ENCODE peak calls at places on chromosomes 7 and 10, in nine cellular contexts. L, Q, R, H, K, X, O, J and D are unnamed samples.

GRCh38 chr7:151306860-151307259 is 34.8 kb upstream of the NUB1 start:
- DNase-seq in R (no peak), L (no peak), Q (no peak), J (no peak), H (no peak), K (no peak), X (no peak), O (no peak), D (no peak)

GRCh38 chr7:16422100-16422430 is 727 bp upstream of the CRPPA start:
- DNase-seq in X (no peak), J (no peak), K (no peak), H (no peak), R (no peak), O (no peak), Q (no peak), L (no peak), D (no peak)

GRCh38 chr7:2587713-2588112 is 28.9 kb downstream of the IQCE start:
- DNase-seq in H (no peak), L (no peak), O (no peak), K (no peak), R (no peak), X (no peak), Q (no peak), J (no peak), D (no peak)

GRCh38 chr7:106717997-106718871 is 57.3 kb upstream of the CCDC71L start:
- DNase-seq in H (no peak), X (peak), J (peak), L (peak), Q (no peak), R (no peak), O (no peak), K (peak), D (no peak)

GRCh38 chr10:124433461-124433860 is 14.7 kb upstream of the OAT start:
- DNase-seq in Q (no peak), O (no peak), J (no peak), X (no peak), R (no peak), K (no peak), L (no peak), H (peak), D (no peak)

GRCh38 chr7:64098-64521 is 128.3 kb upstream of the FAM20C start:
- DNase-seq in X (peak), L (peak), R (peak), Q (peak), O (no peak), J (peak), H (peak), K (no peak), D (no peak)

GRCh38 chr10:14093735-14094484 is 236.8 kb downstream of the FRMD4A start:
- DNase-seq in J (no peak), H (no peak), X (peak), Q (no peak), K (no peak), R (no peak), O (no peak), L (no peak), D (no peak)

GRCh38 chr10:62049815-62050626 is 148.5 kb downstream of the ARID5B start:
- DNase-seq in R (no peak), X (no peak), H (no peak), O (no peak), K (no peak), J (no peak), L (no peak), Q (no peak), D (no peak)

GRCh38 chr7:99010281-99010680 is 131.9 kb downstream of the TRRAP start:
- DNase-seq in L (no peak), J (no peak), X (no peak), H (no peak), O (peak), R (no peak), Q (no peak), K (no peak), D (no peak)
- TF ChIP-seq EP300 in L (no peak), J (no peak), X (no peak), H (no peak), O (no peak), R (no peak), Q (no peak), K (no peak), D (no peak)

GRCh38 chr10:129496995-129497394 is 30.0 kb downstream of the MGMT start:
- DNase-seq in K (no peak), X (no peak), H (no peak), O (no peak), Q (no peak), L (no peak), J (no peak), R (no peak), D (peak)
- TF ChIP-seq EP300 in K (no peak), X (no peak), H (no peak), O (no peak), Q (no peak), L (no peak), J (no peak), R (no peak), D (no peak)

GRCh38 chr7:12685550-12685949 is 1.9 kb upstream of the ARL4A start:
- DNase-seq in R (no peak), H (no peak), J (no peak), X (peak), O (no peak), Q (no peak), L (no peak), K (no peak), D (no peak)
- TF ChIP-seq EP300 in R (no peak), H (no peak), J (no peak), X (no peak), O (no peak), Q (no peak), L (no peak), K (no peak), D (no peak)

GRCh38 chr7:93176961-93177580 is 28.9 kb upstream of the SAMD9L start:
- DNase-seq in Q (no peak), X (no peak), J (no peak), K (no peak), R (no peak), H (no peak), O (no peak), L (no peak), D (no peak)

GRCh38 chr7:93175219-93175618 is 27.0 kb upstream of the SAMD9L start:
- DNase-seq in L (no peak), H (no peak), K (no peak), R (no peak), Q (no peak), O (no peak), J (peak), X (peak), D (no peak)

GRCh38 chr7:93172683-93173082 is 24.5 kb upstream of the SAMD9L start:
- DNase-seq in X (no peak), H (no peak), R (no peak), Q (no peak), L (no peak), J (no peak), K (no peak), O (no peak), D (no peak)

DNA sequence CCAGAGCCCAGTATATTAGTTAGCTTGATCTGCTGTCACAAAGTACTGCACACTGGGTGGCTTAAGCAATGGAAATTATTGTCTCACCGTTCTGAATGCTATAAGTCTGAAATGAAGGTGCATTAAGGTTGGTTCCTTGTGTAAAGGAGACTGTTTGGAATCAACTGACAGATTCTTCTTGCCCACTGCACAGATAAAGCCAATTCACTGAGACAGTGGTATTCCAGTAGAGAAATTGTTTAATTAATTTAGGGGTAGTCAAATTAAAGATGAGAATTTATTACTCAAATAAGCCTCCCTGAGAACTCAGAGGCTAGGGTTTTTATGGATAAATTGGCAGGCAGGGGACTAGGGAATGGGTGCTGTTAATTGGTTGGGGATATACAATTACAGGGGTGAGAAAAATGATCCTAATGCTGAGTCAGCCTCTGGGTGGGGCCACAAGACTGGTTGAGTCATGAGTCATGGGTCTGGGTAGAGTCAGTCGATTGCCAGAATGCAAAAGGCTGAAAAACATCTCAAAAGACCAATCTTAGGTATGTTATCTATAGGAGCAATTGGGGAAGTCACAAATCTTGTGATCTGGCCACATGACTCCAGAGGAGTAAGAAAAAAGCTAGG is 23.5 kb upstream of the SAMD9L start:
- DNase-seq in X (no peak), Q (no peak), H (no peak), K (no peak), R (no peak), J (no peak), L (no peak), O (no peak), D (no peak)
- TF ChIP-seq EP300 in X (no peak), Q (no peak), H (no peak), K (no peak), R (no peak), J (no peak), L (no peak), O (no peak), D (no peak)

GRCh38 chr10:97131041-97131659 is 54.6 kb downstream of the SLIT1 start:
- DNase-seq in L (no peak), X (no peak), O (no peak), H (no peak), Q (no peak), K (no peak), J (no peak), R (no peak), D (no peak)
- TF ChIP-seq EP300 in L (no peak), X (no peak), O (no peak), H (no peak), Q (no peak), K (no peak), J (no peak), R (no peak), D (no peak)

GRCh38 chr10:102342462-102342861 is 53.0 kb upstream of the NFKB2 start:
- DNase-seq in O (no peak), H (no peak), X (no peak), K (no peak), Q (no peak), R (no peak), L (no peak), J (no peak), D (no peak)

GRCh38 chr10:102344067-102344466 is 51.4 kb upstream of the NFKB2 start:
- DNase-seq in K (no peak), H (no peak), L (no peak), J (no peak), O (no peak), R (no peak), X (no peak), Q (no peak), D (no peak)

GRCh38 chr10:102342958-102343357 is 52.5 kb upstream of the NFKB2 start:
- DNase-seq in O (no peak), X (no peak), K (no peak), H (no peak), Q (no peak), L (no peak), J (no peak), R (no peak), D (no peak)

GRCh38 chr10:102335184-102335583 is 60.3 kb upstream of the NFKB2 start:
- DNase-seq in L (no peak), R (no peak), K (no peak), O (no peak), J (no peak), Q (peak), H (peak), X (no peak), D (peak)

DNA sequence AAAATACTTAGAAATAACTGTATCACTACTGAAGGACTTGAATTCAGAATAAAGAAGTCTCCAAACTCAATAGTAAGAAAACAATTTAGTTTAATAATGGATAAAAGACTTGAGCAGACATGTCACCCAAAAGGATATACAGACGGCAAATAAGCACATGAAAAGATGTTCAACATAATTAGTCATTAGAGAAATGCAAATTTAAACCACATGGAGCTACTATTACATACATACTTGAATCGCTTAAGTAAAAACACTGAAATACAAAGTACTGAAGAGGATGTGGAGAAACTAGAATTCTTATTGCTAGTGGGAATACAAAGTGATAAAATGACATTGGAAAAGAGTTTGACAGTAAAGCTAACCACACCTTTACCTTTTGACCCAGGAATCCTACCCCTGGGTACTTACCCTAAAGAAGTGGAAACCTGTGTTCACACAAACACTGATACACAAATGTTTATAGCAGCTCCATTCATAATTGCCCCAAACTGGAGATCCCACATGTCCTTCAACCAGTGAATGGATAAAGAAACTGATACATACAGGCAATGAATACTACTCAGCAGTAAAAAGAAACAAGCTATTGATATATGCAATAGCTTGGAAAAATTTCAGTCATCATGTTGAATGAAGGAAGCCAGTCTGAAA is 54.3 kb upstream of the NFKB2 start:
- DNase-seq in J (no peak), H (no peak), O (no peak), R (no peak), L (no peak), K (no peak), X (no peak), Q (no peak), D (no peak)
- TF ChIP-seq EP300 in J (no peak), H (no peak), O (no peak), R (no peak), L (no peak), K (no peak), X (no peak), Q (no peak), D (no peak)

GRCh38 chr7:69739182-69739581 is 140.9 kb downstream of the AUTS2 start:
- DNase-seq in J (no peak), L (no peak), K (peak), O (no peak), Q (no peak), H (no peak), X (peak), R (no peak), D (no peak)
- TF ChIP-seq EP300 in J (no peak), L (no peak), K (peak), O (no peak), Q (no peak), H (no peak), X (no peak), R (no peak), D (no peak)